ENCODE peak calls at places on chromosomes 13 and 19, in seven cellular contexts. One of them, this sample, is unnamed.

GRCh38 chr13:48562296-48563066 is 29.6 kb upstream of the RCBTB2 start:
- DNase-seq in esophagus squamous epithelium: no peak
- DNase-seq in GM06990: peak
- DNase-seq in AG04450: no peak
- DNase-seq in IMR-90: no peak
- DNase-seq in fibroblast of pulmonary artery: no peak
- DNase-seq in psoas muscle: no peak
- DNase-seq in this sample: no peak

GRCh38 chr13:93450226-93450625 is 223.6 kb downstream of the GPC6 start:
- DNase-seq in psoas muscle: no peak
- DNase-seq in GM06990: no peak
- DNase-seq in fibroblast of pulmonary artery: peak
- DNase-seq in IMR-90: peak
- DNase-seq in AG04450: peak
- DNase-seq in esophagus squamous epithelium: no peak
- DNase-seq in this sample: peak

GRCh38 chr19:1684573-1684912 is 32.1 kb upstream of the TCF3 start:
- DNase-seq in esophagus squamous epithelium: no peak
- DNase-seq in AG04450: no peak
- DNase-seq in psoas muscle: no peak
- DNase-seq in GM06990: no peak
- DNase-seq in IMR-90: no peak
- DNase-seq in fibroblast of pulmonary artery: no peak
- DNase-seq in this sample: no peak

GRCh38 chr13:105603283-105603682 is 932.2 kb downstream of the EFNB2 start:
- DNase-seq in fibroblast of pulmonary artery: no peak
- DNase-seq in psoas muscle: no peak
- DNase-seq in GM06990: no peak
- DNase-seq in IMR-90: no peak
- DNase-seq in esophagus squamous epithelium: no peak
- DNase-seq in AG04450: no peak
- DNase-seq in this sample: no peak

GRCh38 chr13:109712187-109712601 is 74.2 kb downstream of the IRS2 start:
- DNase-seq in fibroblast of pulmonary artery: no peak
- DNase-seq in GM06990: no peak
- DNase-seq in AG04450: no peak
- DNase-seq in esophagus squamous epithelium: no peak
- DNase-seq in psoas muscle: no peak
- DNase-seq in IMR-90: no peak
- DNase-seq in this sample: no peak

GRCh38 chr13:90416519-90416918 is 931.0 kb upstream of the MIR17HG start:
- DNase-seq in IMR-90: peak
- DNase-seq in esophagus squamous epithelium: no peak
- DNase-seq in fibroblast of pulmonary artery: peak
- DNase-seq in AG04450: no peak
- DNase-seq in psoas muscle: no peak
- DNase-seq in GM06990: no peak
- DNase-seq in this sample: no peak

GRCh38 chr19:42284641-42285341 is 15.7 kb downstream of the CIC start:
- DNase-seq in AG04450: no peak
- DNase-seq in fibroblast of pulmonary artery: no peak
- DNase-seq in GM06990: no peak
- DNase-seq in esophagus squamous epithelium: no peak
- DNase-seq in psoas muscle: peak
- DNase-seq in IMR-90: no peak
- DNase-seq in this sample: no peak

GRCh38 chr19:55520691-55521292 is 16.1 kb downstream of the SBK2 start:
- DNase-seq in esophagus squamous epithelium: no peak
- DNase-seq in psoas muscle: peak
- DNase-seq in fibroblast of pulmonary artery: no peak
- DNase-seq in GM06990: no peak
- DNase-seq in IMR-90: no peak
- DNase-seq in AG04450: no peak
- DNase-seq in this sample: no peak

GRCh38 chr13:42821437-42821836 is 40.1 kb downstream of the FAM216B start:
- DNase-seq in AG04450: peak
- DNase-seq in fibroblast of pulmonary artery: peak
- DNase-seq in IMR-90: peak
- DNase-seq in psoas muscle: no peak
- DNase-seq in GM06990: no peak
- DNase-seq in esophagus squamous epithelium: no peak
- DNase-seq in this sample: no peak

GRCh38 chr13:29465741-29466293 is 129.7 kb downstream of the SLC7A1 start:
- DNase-seq in psoas muscle: no peak
- DNase-seq in IMR-90: peak
- DNase-seq in AG04450: peak
- DNase-seq in esophagus squamous epithelium: no peak
- DNase-seq in GM06990: no peak
- DNase-seq in fibroblast of pulmonary artery: peak
- DNase-seq in this sample: no peak

GRCh38 chr19:48113190-48113917 is 2.7 kb upstream of the PLA2G4C start:
- DNase-seq in fibroblast of pulmonary artery: peak
- DNase-seq in esophagus squamous epithelium: no peak
- DNase-seq in GM06990: no peak
- DNase-seq in AG04450: no peak
- DNase-seq in IMR-90: peak
- DNase-seq in psoas muscle: no peak
- DNase-seq in this sample: no peak

GRCh38 chr19:35718345-35719041 is 690 bp downstream of the KMT2B start:
- DNase-seq in psoas muscle: peak
- DNase-seq in fibroblast of pulmonary artery: peak
- DNase-seq in esophagus squamous epithelium: no peak
- DNase-seq in IMR-90: no peak
- DNase-seq in AG04450: no peak
- DNase-seq in GM06990: peak
- DNase-seq in this sample: no peak

GRCh38 chr13:23744315-23744714 is 144.9 kb downstream of the MIPEP start:
- DNase-seq in esophagus squamous epithelium: no peak
- DNase-seq in IMR-90: no peak
- DNase-seq in psoas muscle: no peak
- DNase-seq in AG04450: no peak
- DNase-seq in fibroblast of pulmonary artery: no peak
- DNase-seq in GM06990: no peak
- DNase-seq in this sample: no peak

GRCh38 chr13:74115138-74115537 is 19.1 kb downstream of the KLF12 start:
- DNase-seq in psoas muscle: no peak
- DNase-seq in GM06990: no peak
- DNase-seq in AG04450: peak
- DNase-seq in fibroblast of pulmonary artery: peak
- DNase-seq in IMR-90: peak
- DNase-seq in esophagus squamous epithelium: no peak
- DNase-seq in this sample: no peak

GRCh38 chr19:16587031-16588023 is 15.1 kb upstream of the SLC35E1 start:
- DNase-seq in esophagus squamous epithelium: no peak
- DNase-seq in GM06990: peak
- DNase-seq in IMR-90: peak
- DNase-seq in psoas muscle: no peak
- DNase-seq in AG04450: no peak
- DNase-seq in fibroblast of pulmonary artery: peak
- DNase-seq in this sample: no peak

GRCh38 chr13:40375522-40376171 is 290.8 kb downstream of the FOXO1 start:
- DNase-seq in fibroblast of pulmonary artery: no peak
- DNase-seq in psoas muscle: peak
- DNase-seq in esophagus squamous epithelium: no peak
- DNase-seq in IMR-90: no peak
- DNase-seq in AG04450: no peak
- DNase-seq in GM06990: no peak
- DNase-seq in this sample: no peak

GRCh38 chr13:76937416-76937815 is 10.9 kb upstream of the ACOD1 start:
- DNase-seq in psoas muscle: no peak
- DNase-seq in esophagus squamous epithelium: no peak
- DNase-seq in GM06990: no peak
- DNase-seq in fibroblast of pulmonary artery: peak
- DNase-seq in IMR-90: peak
- DNase-seq in AG04450: peak
- DNase-seq in this sample: peak

GRCh38 chr13:46124967-46125933 is 20.4 kb upstream of the CPB2 start:
- DNase-seq in psoas muscle: no peak
- DNase-seq in fibroblast of pulmonary artery: no peak
- DNase-seq in GM06990: no peak
- DNase-seq in esophagus squamous epithelium: no peak
- DNase-seq in IMR-90: no peak
- DNase-seq in AG04450: no peak
- DNase-seq in this sample: no peak

GRCh38 chr13:113533441-113533840 is 42.9 kb upstream of the DCUN1D2 start:
- DNase-seq in psoas muscle: peak
- DNase-seq in GM06990: no peak
- DNase-seq in IMR-90: peak
- DNase-seq in fibroblast of pulmonary artery: no peak
- DNase-seq in AG04450: no peak
- DNase-seq in esophagus squamous epithelium: no peak
- DNase-seq in this sample: no peak

GRCh38 chr13:112078216-112078615 is 11.3 kb downstream of the SOX1 start:
- DNase-seq in fibroblast of pulmonary artery: no peak
- DNase-seq in esophagus squamous epithelium: no peak
- DNase-seq in psoas muscle: no peak
- DNase-seq in GM06990: no peak
- DNase-seq in IMR-90: no peak
- DNase-seq in AG04450: no peak
- DNase-seq in this sample: no peak

GRCh38 chr13:94323746-94324408 is 155.6 kb downstream of the DCT start:
- DNase-seq in fibroblast of pulmonary artery: no peak
- DNase-seq in esophagus squamous epithelium: no peak
- DNase-seq in psoas muscle: no peak
- DNase-seq in GM06990: no peak
- DNase-seq in AG04450: no peak
- DNase-seq in IMR-90: no peak
- DNase-seq in this sample: no peak

GRCh38 chr19:45676851-45677263 is 8.8 kb downstream of the GIPR start:
- DNase-seq in esophagus squamous epithelium: no peak
- DNase-seq in IMR-90: no peak
- DNase-seq in fibroblast of pulmonary artery: no peak
- DNase-seq in psoas muscle: no peak
- DNase-seq in GM06990: no peak
- DNase-seq in AG04450: no peak
- DNase-seq in this sample: no peak

GRCh38 chr19:17779281-17779930 is 15.5 kb upstream of the B3GNT3 start:
- DNase-seq in fibroblast of pulmonary artery: peak
- DNase-seq in IMR-90: peak
- DNase-seq in esophagus squamous epithelium: no peak
- DNase-seq in GM06990: no peak
- DNase-seq in AG04450: no peak
- DNase-seq in psoas muscle: no peak
- DNase-seq in this sample: no peak

GRCh38 chr13:57569981-57570380 is 61.6 kb upstream of the PCDH17 start:
- DNase-seq in esophagus squamous epithelium: no peak
- DNase-seq in psoas muscle: no peak
- DNase-seq in AG04450: no peak
- DNase-seq in IMR-90: no peak
- DNase-seq in GM06990: no peak
- DNase-seq in fibroblast of pulmonary artery: no peak
- DNase-seq in this sample: no peak

GRCh38 chr13:71290963-71291937 is 575.8 kb downstream of the DACH1 start:
- DNase-seq in IMR-90: peak
- DNase-seq in AG04450: no peak
- DNase-seq in GM06990: peak
- DNase-seq in esophagus squamous epithelium: no peak
- DNase-seq in psoas muscle: no peak
- DNase-seq in fibroblast of pulmonary artery: peak
- DNase-seq in this sample: no peak

GRCh38 chr13:108419768-108420167 is 150.2 kb downstream of the TNFSF13B start:
- DNase-seq in AG04450: no peak
- DNase-seq in GM06990: no peak
- DNase-seq in esophagus squamous epithelium: no peak
- DNase-seq in fibroblast of pulmonary artery: no peak
- DNase-seq in IMR-90: no peak
- DNase-seq in psoas muscle: no peak
- DNase-seq in this sample: no peak

GRCh38 chr19:4061178-4061682 is 5.5 kb downstream of the ZBTB7A start:
- DNase-seq in fibroblast of pulmonary artery: no peak
- DNase-seq in GM06990: no peak
- DNase-seq in IMR-90: no peak
- DNase-seq in esophagus squamous epithelium: no peak
- DNase-seq in psoas muscle: peak
- DNase-seq in AG04450: no peak
- DNase-seq in this sample: no peak

GRCh38 chr19:49213791-49214190 is 56.2 kb downstream of the TRPM4 start:
- DNase-seq in psoas muscle: no peak
- DNase-seq in IMR-90: no peak
- DNase-seq in fibroblast of pulmonary artery: no peak
- DNase-seq in AG04450: no peak
- DNase-seq in GM06990: no peak
- DNase-seq in esophagus squamous epithelium: no peak
- DNase-seq in this sample: no peak
- TF ChIP-seq CTCF in psoas muscle: no peak
- TF ChIP-seq CTCF in IMR-90: no peak
- TF ChIP-seq CTCF in fibroblast of pulmonary artery: peak
- TF ChIP-seq CTCF in AG04450: no peak
- TF ChIP-seq CTCF in GM06990: peak
- TF ChIP-seq CTCF in esophagus squamous epithelium: no peak
- TF ChIP-seq CTCF in this sample: peak

GRCh38 chr19:34229721-34230120 is 24.6 kb upstream of the GARRE1 start:
- DNase-seq in GM06990: no peak
- DNase-seq in psoas muscle: no peak
- DNase-seq in esophagus squamous epithelium: no peak
- DNase-seq in fibroblast of pulmonary artery: no peak
- DNase-seq in AG04450: no peak
- DNase-seq in IMR-90: no peak
- DNase-seq in this sample: no peak
- H3K4me3 ChIP-seq in GM06990: no peak
- H3K4me3 ChIP-seq in psoas muscle: no peak
- H3K4me3 ChIP-seq in esophagus squamous epithelium: no peak
- H3K4me3 ChIP-seq in fibroblast of pulmonary artery: no peak
- H3K4me3 ChIP-seq in AG04450: no peak
- H3K4me3 ChIP-seq in IMR-90: no peak
- H3K4me3 ChIP-seq in this sample: no peak

GRCh38 chr13:80274643-80275042 is 66.3 kb downstream of the SPRY2 start:
- DNase-seq in psoas muscle: no peak
- DNase-seq in IMR-90: peak
- DNase-seq in AG04450: no peak
- DNase-seq in fibroblast of pulmonary artery: no peak
- DNase-seq in GM06990: no peak
- DNase-seq in esophagus squamous epithelium: no peak
- DNase-seq in this sample: no peak

GRCh38 chr13:80278706-80279105 is 62.2 kb downstream of the SPRY2 start:
- DNase-seq in esophagus squamous epithelium: no peak
- DNase-seq in AG04450: no peak
- DNase-seq in IMR-90: no peak
- DNase-seq in psoas muscle: no peak
- DNase-seq in GM06990: no peak
- DNase-seq in fibroblast of pulmonary artery: no peak
- DNase-seq in this sample: no peak

GRCh38 chr13:80273717-80274116 is 67.2 kb downstream of the SPRY2 start:
- DNase-seq in GM06990: no peak
- DNase-seq in IMR-90: no peak
- DNase-seq in fibroblast of pulmonary artery: no peak
- DNase-seq in psoas muscle: no peak
- DNase-seq in AG04450: no peak
- DNase-seq in esophagus squamous epithelium: no peak
- DNase-seq in this sample: no peak

GRCh38 chr13:80276371-80277289 is 64.3 kb downstream of the SPRY2 start:
- DNase-seq in psoas muscle: no peak
- DNase-seq in fibroblast of pulmonary artery: peak
- DNase-seq in IMR-90: peak
- DNase-seq in GM06990: no peak
- DNase-seq in esophagus squamous epithelium: no peak
- DNase-seq in AG04450: no peak
- DNase-seq in this sample: peak
- TF ChIP-seq CTCF in psoas muscle: peak
- TF ChIP-seq CTCF in fibroblast of pulmonary artery: peak
- TF ChIP-seq CTCF in IMR-90: no peak
- TF ChIP-seq CTCF in GM06990: no peak
- TF ChIP-seq CTCF in esophagus squamous epithelium: no peak
- TF ChIP-seq CTCF in AG04450: no peak
- TF ChIP-seq CTCF in this sample: peak

GRCh38 chr13:22454586-22454985 is 726.2 kb upstream of the SGCG start:
- DNase-seq in AG04450: no peak
- DNase-seq in esophagus squamous epithelium: no peak
- DNase-seq in psoas muscle: no peak
- DNase-seq in fibroblast of pulmonary artery: no peak
- DNase-seq in GM06990: no peak
- DNase-seq in IMR-90: no peak
- DNase-seq in this sample: no peak
- H3K4me3 ChIP-seq in AG04450: no peak
- H3K4me3 ChIP-seq in esophagus squamous epithelium: no peak
- H3K4me3 ChIP-seq in psoas muscle: no peak
- H3K4me3 ChIP-seq in fibroblast of pulmonary artery: no peak
- H3K4me3 ChIP-seq in GM06990: no peak
- H3K4me3 ChIP-seq in IMR-90: no peak
- H3K4me3 ChIP-seq in this sample: no peak

This sample was measured in retinal pigment epithelial cell.